ENCODE peak calls at places on chromosome X, in seven cellular contexts. G is MM.1S, A is ovary, T is GM23338, N is endodermal cell, I is pancreas, D is tibial artery. M is an unnamed sample.

GRCh38 chrX:11756354-11757318 is 1.4 kb upstream of the MSL3 start:
- DNase-seq in N (no peak), G (no peak), D (no peak), I (no peak), A (no peak), T (peak; percentile 4), M (peak; percentile 54)

GRCh38 chrX:76922100-76922499 is 494.6 kb downstream of the MAGEE1 start:
- DNase-seq in D (no peak), N (no peak), A (no peak), G (no peak), T (no peak), I (no peak), M (no peak)

GRCh38 chrX:9864011-9864410 is 77.8 kb downstream of the SHROOM2 start:
- DNase-seq in D (no peak), G (no peak), A (no peak), I (no peak), T (no peak), N (peak; percentile 60), M (no peak)

GRCh38 chrX:123764967-123765871 is 32.4 kb upstream of the THOC2 start:
- DNase-seq in T (peak; percentile 91), A (peak; percentile 73), D (peak; percentile 84), I (peak; percentile 80), N (peak; percentile 91), G (peak; percentile 44), M (peak; percentile 80)

GRCh38 chrX:153474718-153475117 is 4.3 kb upstream of the HAUS7 start:
- DNase-seq in I (peak; percentile 80), A (peak; percentile 84), N (peak; percentile 68), T (peak; percentile 59), D (peak; percentile 74), G (no peak), M (peak; percentile 52)

GRCh38 chrX:109936114-109936513 is 66.8 kb upstream of the TMEM164 start:
- DNase-seq in G (no peak), T (no peak), I (no peak), D (no peak), N (no peak), A (no peak), M (peak; percentile 67)

GRCh38 chrX:2710041-2710471 is 19.0 kb downstream of the CD99 start:
- DNase-seq in G (no peak), D (peak; percentile 42), N (peak; percentile 61), I (no peak), T (no peak), A (no peak), M (peak; percentile 77)

GRCh38 chrX:120213438-120214265 is 37.0 kb upstream of the ZBTB33 start:
- DNase-seq in I (no peak), D (peak; percentile 21), N (peak; percentile 87), G (peak; percentile 63), T (peak; percentile 76), A (peak; percentile 67), M (peak; percentile 64)

GRCh38 chrX:141619336-141619735 is 29.8 kb downstream of the SPANXA2 start:
- DNase-seq in A (no peak), N (no peak), D (no peak), G (no peak), I (no peak), T (no peak), M (peak; percentile 32)

GRCh38 chrX:123625952-123626351 is 106.9 kb downstream of the THOC2 start:
- DNase-seq in N (no peak), A (no peak), T (no peak), D (no peak), G (no peak), I (no peak), M (no peak)

GRCh38 chrX:22135171-22135711 is 103.1 kb downstream of the PHEX start:
- DNase-seq in T (no peak), G (peak; percentile 53), N (no peak), D (no peak), I (no peak), A (no peak), M (peak; percentile 33)

GRCh38 chrX:151899622-151900021 is 13.1 kb upstream of the MAGEA4 start:
- DNase-seq in D (no peak), G (no peak), I (no peak), T (no peak), A (no peak), N (no peak), M (peak; percentile 59)

GRCh38 chrX:87468941-87469340 is 48.7 kb upstream of the KLHL4 start:
- DNase-seq in G (no peak), A (no peak), N (no peak), T (no peak), I (no peak), D (no peak), M (no peak)

GRCh38 chrX:110034036-110034435 is 31.1 kb downstream of the TMEM164 start:
- DNase-seq in N (no peak), I (no peak), A (no peak), G (no peak), T (no peak), D (no peak), M (no peak)

GRCh38 chrX:11100281-11101035 is 10.7 kb upstream of the HCCS start:
- DNase-seq in G (no peak), N (peak; percentile 62), T (peak; percentile 60), A (peak; percentile 21), I (no peak), D (peak; percentile 18), M (peak; percentile 90)

GRCh38 chrX:113741744-113742143 is 842.1 kb upstream of the HTR2C start:
- DNase-seq in N (peak; percentile 59), I (no peak), A (no peak), G (peak; percentile 68), T (peak; percentile 38), D (no peak), M (peak; percentile 7)

GRCh38 chrX:106999002-106999975 is 723 bp downstream of the MORC4 start:
- DNase-seq in I (peak; percentile 65), A (peak; percentile 49), N (peak; percentile 70), D (peak; percentile 63), G (peak; percentile 46), T (peak; percentile 42), M (peak; percentile 58)

GRCh38 chrX:69120476-69120875 is 44.8 kb downstream of the PJA1 start:
- DNase-seq in I (no peak), N (no peak), D (no peak), A (no peak), T (no peak), G (no peak), M (no peak)

GRCh38 chrX:32893751-32894150 is 317.6 kb downstream of the DMD start:
- DNase-seq in A (no peak), D (no peak), N (no peak), G (no peak), I (no peak), T (no peak), M (no peak)

GRCh38 chrX:123696334-123696733 is 36.5 kb downstream of the THOC2 start:
- DNase-seq in T (no peak), N (no peak), A (no peak), D (no peak), G (no peak), I (no peak), M (no peak)

GRCh38 chrX:24553016-24553415 is 87.9 kb downstream of the PDK3 start:
- DNase-seq in N (no peak), A (no peak), G (no peak), T (no peak), D (peak; percentile 22), I (no peak), M (peak; percentile 32)

DNA sequence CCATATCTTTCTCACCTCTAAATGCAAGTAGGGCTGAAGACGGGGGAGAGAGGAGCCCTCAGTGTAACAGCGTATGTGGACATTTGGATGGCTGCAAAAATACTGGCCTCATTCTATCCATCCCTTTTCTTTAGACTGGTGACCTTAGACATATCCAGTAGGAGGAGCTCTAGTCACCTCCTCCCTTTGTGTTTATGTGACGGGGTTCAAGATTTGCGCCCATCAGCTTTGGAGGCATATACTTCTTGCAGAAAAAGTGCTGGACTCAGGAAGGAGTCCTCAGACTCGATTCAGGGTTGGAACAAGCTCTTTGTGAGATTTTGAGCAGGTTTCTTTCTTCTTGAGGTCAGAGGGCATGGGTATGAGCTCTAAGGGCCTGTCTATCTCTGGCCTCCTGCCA is 86.2 kb downstream of the MAMLD1 start:
- DNase-seq in G (no peak), D (no peak), A (no peak), T (peak; percentile 23), I (no peak), N (no peak), M (no peak)
- TF ChIP-seq CTCF in G (peak; percentile 28), D (no peak), A (no peak), T (peak; percentile 43), I (no peak), N (peak; percentile 53), M (no peak)

GRCh38 chrX:40040686-40041461 is 56.9 kb downstream of the BCOR start:
- DNase-seq in N (no peak), D (no peak), I (no peak), T (peak; percentile 47), G (no peak), A (no peak), M (no peak)

GRCh38 chrX:40041915-40042314 is 55.8 kb downstream of the BCOR start:
- DNase-seq in A (no peak), G (peak; percentile 49), I (no peak), N (no peak), T (no peak), D (no peak), M (no peak)

GRCh38 chrX:40037367-40037766 is 60.4 kb downstream of the BCOR start:
- DNase-seq in G (no peak), I (no peak), D (no peak), N (no peak), T (no peak), A (no peak), M (no peak)

GRCh38 chrX:40035726-40036125 is 62.0 kb downstream of the BCOR start:
- DNase-seq in G (no peak), T (no peak), N (no peak), D (no peak), I (no peak), A (no peak), M (no peak)

GRCh38 chrX:40039887-40040286 is 57.9 kb downstream of the BCOR start:
- DNase-seq in A (no peak), G (no peak), T (no peak), D (no peak), I (no peak), N (no peak), M (no peak)
- H3K4me3 ChIP-seq in A (no peak overlapping the region), G (no peak overlapping the region), T (no peak overlapping the region), D (no peak overlapping the region), I (no peak overlapping the region), N (no peak overlapping the region), M (no peak overlapping the region)

GRCh38 chrX:135463937-135464336 is 42.2 kb downstream of the SMIM10L2A start:
- DNase-seq in N (no peak), T (peak; percentile 30), D (no peak), G (peak; percentile 11), I (no peak), A (no peak), M (peak; percentile 10)
- TF ChIP-seq CTCF in N (peak; percentile 51), T (peak; percentile 31), D (no peak), G (peak; percentile 33), I (no peak), A (no peak), M (peak; percentile 48)

DNA sequence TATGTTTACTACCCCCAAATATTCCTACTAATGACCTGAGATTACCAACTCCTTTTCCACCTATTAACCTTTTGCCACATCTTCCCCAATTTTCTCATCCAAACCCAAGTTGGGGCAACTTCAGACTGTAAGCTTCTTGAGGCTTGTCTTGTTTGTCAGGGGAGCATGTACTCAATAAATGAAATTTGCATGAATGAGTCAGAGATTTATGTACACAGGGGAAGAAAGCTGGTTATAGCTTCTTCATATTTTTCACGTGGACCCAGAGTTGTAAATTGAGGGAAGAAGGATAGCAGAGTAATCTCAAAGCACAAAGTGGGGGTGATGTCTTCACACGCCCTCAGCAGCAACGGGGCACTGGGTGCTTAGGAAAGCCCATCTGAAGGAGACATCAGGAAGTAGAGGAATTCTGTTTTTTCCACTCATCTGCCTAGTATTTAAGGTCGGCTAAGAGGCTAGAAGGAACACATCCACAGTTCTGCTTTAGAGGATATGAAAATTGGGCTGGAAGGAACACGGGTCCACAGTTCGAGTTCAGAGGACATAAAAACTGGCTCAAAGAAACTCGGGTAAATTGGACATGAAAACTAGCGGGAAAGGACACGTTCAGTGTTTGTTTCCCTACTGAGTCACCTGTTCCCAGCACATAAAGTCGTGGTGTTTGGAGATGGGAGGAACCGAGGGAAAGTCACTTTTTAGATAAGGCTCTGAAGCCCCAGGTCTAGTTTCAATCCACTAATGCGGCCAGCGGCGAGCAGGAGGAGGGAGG is 698 bp upstream of the CA5B start:
- DNase-seq in G (no peak), D (no peak), N (no peak), I (no peak), A (no peak), T (no peak), M (no peak)
- H3K4me3 ChIP-seq in G (peak overlapping the region; percentile 55), D (peak overlapping the region; percentile 56), N (peak overlapping the region; percentile 47), I (peak overlapping the region; percentile 60), A (peak overlapping the region; percentile 40), T (peak overlapping the region; percentile 31), M (peak overlapping the region; percentile 63)